ENCODE peak calls at places on chromosomes 16 and 17, in nine cellular contexts. One of them, this sample, is unnamed.

GRCh38 chr17:74950207-74950606 is 14.5 kb downstream of the OTOP3 start:
- DNase-seq in globus pallidus: no peak
- DNase-seq in AG10803: no peak
- DNase-seq in cerebellar cortex: no peak
- DNase-seq in astrocyte of the hippocampus: no peak
- DNase-seq in AG09309: no peak
- DNase-seq in Right ventricle myocardium superior: no peak
- DNase-seq in RPMI8226: no peak
- DNase-seq in right cardiac atrium: no peak
- DNase-seq in this sample: no peak

GRCh38 chr17:42818379-42818778 is 5.7 kb downstream of the BECN1 start:
- DNase-seq in globus pallidus: no peak
- DNase-seq in AG10803: peak
- DNase-seq in cerebellar cortex: no peak
- DNase-seq in astrocyte of the hippocampus: no peak
- DNase-seq in AG09309: no peak
- DNase-seq in Right ventricle myocardium superior: no peak
- DNase-seq in RPMI8226: no peak
- DNase-seq in right cardiac atrium: no peak
- DNase-seq in this sample: no peak

GRCh38 chr17:77136420-77136767 is 4.4 kb upstream of the SEC14L1 start:
- DNase-seq in globus pallidus: no peak
- DNase-seq in AG10803: no peak
- DNase-seq in cerebellar cortex: no peak
- DNase-seq in astrocyte of the hippocampus: no peak
- DNase-seq in AG09309: no peak
- DNase-seq in Right ventricle myocardium superior: no peak
- DNase-seq in RPMI8226: no peak
- DNase-seq in right cardiac atrium: no peak
- DNase-seq in this sample: no peak

GRCh38 chr16:26987631-26988030 is 79.1 kb upstream of the C16orf82 start:
- DNase-seq in globus pallidus: no peak
- DNase-seq in AG10803: peak
- DNase-seq in cerebellar cortex: no peak
- DNase-seq in astrocyte of the hippocampus: peak
- DNase-seq in AG09309: no peak
- DNase-seq in Right ventricle myocardium superior: no peak
- DNase-seq in RPMI8226: no peak
- DNase-seq in right cardiac atrium: no peak
- DNase-seq in this sample: no peak

GRCh38 chr17:55722742-55723487 is at the start of gene TMEM100:
- DNase-seq in globus pallidus: no peak
- DNase-seq in AG10803: peak
- DNase-seq in cerebellar cortex: no peak
- DNase-seq in astrocyte of the hippocampus: peak
- DNase-seq in AG09309: peak
- DNase-seq in Right ventricle myocardium superior: no peak
- DNase-seq in RPMI8226: no peak
- DNase-seq in right cardiac atrium: no peak
- DNase-seq in this sample: no peak

GRCh38 chr16:11118479-11118878 is 137.5 kb downstream of the SOCS1 start:
- DNase-seq in globus pallidus: no peak
- DNase-seq in AG10803: peak
- DNase-seq in cerebellar cortex: no peak
- DNase-seq in astrocyte of the hippocampus: peak
- DNase-seq in AG09309: no peak
- DNase-seq in Right ventricle myocardium superior: no peak
- DNase-seq in RPMI8226: no peak
- DNase-seq in right cardiac atrium: no peak
- DNase-seq in this sample: no peak

GRCh38 chr16:85393674-85394510 is 219.2 kb upstream of the GSE1 start:
- DNase-seq in globus pallidus: no peak
- DNase-seq in AG10803: peak
- DNase-seq in cerebellar cortex: no peak
- DNase-seq in astrocyte of the hippocampus: peak
- DNase-seq in AG09309: no peak
- DNase-seq in Right ventricle myocardium superior: peak
- DNase-seq in RPMI8226: peak
- DNase-seq in right cardiac atrium: peak
- DNase-seq in this sample: no peak

GRCh38 chr17:73284339-73284738 is 22.7 kb upstream of the CPSF4L start:
- DNase-seq in globus pallidus: no peak
- DNase-seq in AG10803: no peak
- DNase-seq in cerebellar cortex: no peak
- DNase-seq in astrocyte of the hippocampus: no peak
- DNase-seq in AG09309: no peak
- DNase-seq in Right ventricle myocardium superior: no peak
- DNase-seq in RPMI8226: no peak
- DNase-seq in right cardiac atrium: no peak
- DNase-seq in this sample: no peak

GRCh38 chr16:65044861-65045260 is 77.0 kb downstream of the CDH11 start:
- DNase-seq in globus pallidus: no peak
- DNase-seq in AG10803: peak
- DNase-seq in cerebellar cortex: no peak
- DNase-seq in astrocyte of the hippocampus: peak
- DNase-seq in AG09309: peak
- DNase-seq in Right ventricle myocardium superior: no peak
- DNase-seq in RPMI8226: no peak
- DNase-seq in right cardiac atrium: no peak
- DNase-seq in this sample: no peak

GRCh38 chr17:28514571-28515002 is 8.4 kb downstream of the FOXN1 start:
- DNase-seq in globus pallidus: no peak
- DNase-seq in AG10803: no peak
- DNase-seq in cerebellar cortex: no peak
- DNase-seq in astrocyte of the hippocampus: no peak
- DNase-seq in AG09309: no peak
- DNase-seq in Right ventricle myocardium superior: no peak
- DNase-seq in RPMI8226: no peak
- DNase-seq in right cardiac atrium: peak
- DNase-seq in this sample: no peak

GRCh38 chr16:77290451-77291110 is 91.4 kb downstream of the SYCE1L start:
- DNase-seq in globus pallidus: no peak
- DNase-seq in AG10803: peak
- DNase-seq in cerebellar cortex: no peak
- DNase-seq in astrocyte of the hippocampus: peak
- DNase-seq in AG09309: no peak
- DNase-seq in Right ventricle myocardium superior: no peak
- DNase-seq in RPMI8226: no peak
- DNase-seq in right cardiac atrium: no peak
- DNase-seq in this sample: no peak

GRCh38 chr16:19829844-19830703 is 54.6 kb downstream of the GPRC5B start:
- DNase-seq in globus pallidus: no peak
- DNase-seq in AG10803: no peak
- DNase-seq in cerebellar cortex: peak
- DNase-seq in astrocyte of the hippocampus: no peak
- DNase-seq in AG09309: no peak
- DNase-seq in Right ventricle myocardium superior: no peak
- DNase-seq in RPMI8226: no peak
- DNase-seq in right cardiac atrium: no peak
- DNase-seq in this sample: no peak

GRCh38 chr17:15247891-15248529 is 17.1 kb downstream of the PMP22 start:
- DNase-seq in globus pallidus: no peak
- DNase-seq in AG10803: peak
- DNase-seq in cerebellar cortex: peak
- DNase-seq in astrocyte of the hippocampus: peak
- DNase-seq in AG09309: no peak
- DNase-seq in Right ventricle myocardium superior: no peak
- DNase-seq in RPMI8226: no peak
- DNase-seq in right cardiac atrium: no peak
- DNase-seq in this sample: no peak

GRCh38 chr17:2797632-2798031 is 1.4 kb downstream of the RAP1GAP2 start:
- DNase-seq in globus pallidus: no peak
- DNase-seq in AG10803: no peak
- DNase-seq in cerebellar cortex: peak
- DNase-seq in astrocyte of the hippocampus: no peak
- DNase-seq in AG09309: no peak
- DNase-seq in Right ventricle myocardium superior: no peak
- DNase-seq in RPMI8226: no peak
- DNase-seq in right cardiac atrium: peak
- DNase-seq in this sample: no peak

GRCh38 chr16:1950047-1950446 is 4.4 kb downstream of the RPL3L start:
- DNase-seq in globus pallidus: no peak
- DNase-seq in AG10803: no peak
- DNase-seq in cerebellar cortex: no peak
- DNase-seq in astrocyte of the hippocampus: no peak
- DNase-seq in AG09309: no peak
- DNase-seq in Right ventricle myocardium superior: peak
- DNase-seq in RPMI8226: no peak
- DNase-seq in right cardiac atrium: peak
- DNase-seq in this sample: no peak

GRCh38 chr17:11511696-11512095 is 86.6 kb upstream of the DNAH9 start:
- DNase-seq in globus pallidus: no peak
- DNase-seq in AG10803: no peak
- DNase-seq in cerebellar cortex: no peak
- DNase-seq in astrocyte of the hippocampus: no peak
- DNase-seq in AG09309: no peak
- DNase-seq in Right ventricle myocardium superior: no peak
- DNase-seq in RPMI8226: no peak
- DNase-seq in right cardiac atrium: no peak
- DNase-seq in this sample: no peak

GRCh38 chr16:31032736-31033708 is at the start of gene STX4:
- DNase-seq in globus pallidus: peak
- DNase-seq in AG10803: peak
- DNase-seq in cerebellar cortex: peak
- DNase-seq in astrocyte of the hippocampus: peak
- DNase-seq in AG09309: peak
- DNase-seq in Right ventricle myocardium superior: peak
- DNase-seq in RPMI8226: peak
- DNase-seq in right cardiac atrium: peak
- DNase-seq in this sample: peak

GRCh38 chr16:57512296-57513001 is 23.9 kb downstream of the CCDC102A start:
- DNase-seq in globus pallidus: no peak
- DNase-seq in AG10803: no peak
- DNase-seq in cerebellar cortex: no peak
- DNase-seq in astrocyte of the hippocampus: no peak
- DNase-seq in AG09309: no peak
- DNase-seq in Right ventricle myocardium superior: peak
- DNase-seq in RPMI8226: no peak
- DNase-seq in right cardiac atrium: peak
- DNase-seq in this sample: no peak

GRCh38 chr17:78378225-78379133 is at the start of gene PGS1:
- DNase-seq in globus pallidus: peak
- DNase-seq in AG10803: peak
- DNase-seq in cerebellar cortex: peak
- DNase-seq in astrocyte of the hippocampus: peak
- DNase-seq in AG09309: no peak
- DNase-seq in Right ventricle myocardium superior: peak
- DNase-seq in RPMI8226: peak
- DNase-seq in right cardiac atrium: peak
- DNase-seq in this sample: peak

GRCh38 chr17:79664925-79665738 is 54.3 kb upstream of the RBFOX3 start:
- DNase-seq in globus pallidus: peak
- DNase-seq in AG10803: peak
- DNase-seq in cerebellar cortex: peak
- DNase-seq in astrocyte of the hippocampus: peak
- DNase-seq in AG09309: no peak
- DNase-seq in Right ventricle myocardium superior: peak
- DNase-seq in RPMI8226: peak
- DNase-seq in right cardiac atrium: peak
- DNase-seq in this sample: no peak

GRCh38 chr17:50495918-50496317 is 12.3 kb upstream of the MYCBPAP start:
- DNase-seq in globus pallidus: no peak
- DNase-seq in AG10803: peak
- DNase-seq in cerebellar cortex: no peak
- DNase-seq in astrocyte of the hippocampus: peak
- DNase-seq in AG09309: no peak
- DNase-seq in Right ventricle myocardium superior: no peak
- DNase-seq in RPMI8226: no peak
- DNase-seq in right cardiac atrium: no peak
- DNase-seq in this sample: no peak

GRCh38 chr17:3710951-3711383 is 12.7 kb upstream of the HASPIN start:
- DNase-seq in globus pallidus: no peak
- DNase-seq in AG10803: peak
- DNase-seq in cerebellar cortex: no peak
- DNase-seq in astrocyte of the hippocampus: peak
- DNase-seq in AG09309: no peak
- DNase-seq in Right ventricle myocardium superior: no peak
- DNase-seq in RPMI8226: peak
- DNase-seq in right cardiac atrium: no peak
- DNase-seq in this sample: no peak

GRCh38 chr16:78129349-78129748 is 29.9 kb downstream of the WWOX start:
- DNase-seq in globus pallidus: no peak
- DNase-seq in AG10803: no peak
- DNase-seq in cerebellar cortex: no peak
- DNase-seq in astrocyte of the hippocampus: no peak
- DNase-seq in AG09309: no peak
- DNase-seq in Right ventricle myocardium superior: no peak
- DNase-seq in RPMI8226: no peak
- DNase-seq in right cardiac atrium: no peak
- DNase-seq in this sample: no peak

GRCh38 chr16:83438326-83438725 is 369.5 kb upstream of the HSBP1 start:
- DNase-seq in globus pallidus: no peak
- DNase-seq in AG10803: no peak
- DNase-seq in cerebellar cortex: no peak
- DNase-seq in astrocyte of the hippocampus: no peak
- DNase-seq in AG09309: no peak
- DNase-seq in Right ventricle myocardium superior: no peak
- DNase-seq in RPMI8226: no peak
- DNase-seq in right cardiac atrium: no peak
- DNase-seq in this sample: no peak

GRCh38 chr16:31052131-31052530 is 18.8 kb downstream of the STX4 start:
- DNase-seq in globus pallidus: no peak
- DNase-seq in AG10803: peak
- DNase-seq in cerebellar cortex: no peak
- DNase-seq in astrocyte of the hippocampus: peak
- DNase-seq in AG09309: peak
- DNase-seq in Right ventricle myocardium superior: no peak
- DNase-seq in RPMI8226: no peak
- DNase-seq in right cardiac atrium: no peak
- DNase-seq in this sample: no peak

GRCh38 chr17:65022751-65023421 is 33.7 kb downstream of the GNA13 start:
- DNase-seq in globus pallidus: no peak
- DNase-seq in AG10803: peak
- DNase-seq in cerebellar cortex: peak
- DNase-seq in astrocyte of the hippocampus: peak
- DNase-seq in AG09309: peak
- DNase-seq in Right ventricle myocardium superior: no peak
- DNase-seq in RPMI8226: no peak
- DNase-seq in right cardiac atrium: no peak
- DNase-seq in this sample: no peak

GRCh38 chr17:5557485-5557884 is 26.8 kb downstream of the NLRP1 start:
- DNase-seq in globus pallidus: peak
- DNase-seq in AG10803: peak
- DNase-seq in cerebellar cortex: no peak
- DNase-seq in astrocyte of the hippocampus: peak
- DNase-seq in AG09309: peak
- DNase-seq in Right ventricle myocardium superior: no peak
- DNase-seq in RPMI8226: no peak
- DNase-seq in right cardiac atrium: no peak
- DNase-seq in this sample: no peak

GRCh38 chr17:17354560-17355357 is 51.6 kb downstream of the NT5M start:
- DNase-seq in globus pallidus: peak
- DNase-seq in AG10803: peak
- DNase-seq in cerebellar cortex: peak
- DNase-seq in astrocyte of the hippocampus: peak
- DNase-seq in AG09309: no peak
- DNase-seq in Right ventricle myocardium superior: peak
- DNase-seq in RPMI8226: peak
- DNase-seq in right cardiac atrium: peak
- DNase-seq in this sample: peak

GRCh38 chr17:72634621-72635020 is 457.9 kb downstream of the SLC39A11 start:
- DNase-seq in globus pallidus: no peak
- DNase-seq in AG10803: no peak
- DNase-seq in cerebellar cortex: no peak
- DNase-seq in astrocyte of the hippocampus: no peak
- DNase-seq in AG09309: no peak
- DNase-seq in Right ventricle myocardium superior: no peak
- DNase-seq in RPMI8226: peak
- DNase-seq in right cardiac atrium: no peak
- DNase-seq in this sample: no peak

GRCh38 chr17:82013772-82014321 is 8.8 kb downstream of the CENPX start:
- DNase-seq in globus pallidus: no peak
- DNase-seq in AG10803: no peak
- DNase-seq in cerebellar cortex: no peak
- DNase-seq in astrocyte of the hippocampus: no peak
- DNase-seq in AG09309: no peak
- DNase-seq in Right ventricle myocardium superior: peak
- DNase-seq in RPMI8226: no peak
- DNase-seq in right cardiac atrium: no peak
- DNase-seq in this sample: no peak

GRCh38 chr17:21459536-21459935 is 83.4 kb downstream of the KCNJ12 start:
- DNase-seq in globus pallidus: no peak
- DNase-seq in AG10803: no peak
- DNase-seq in cerebellar cortex: no peak
- DNase-seq in astrocyte of the hippocampus: no peak
- DNase-seq in AG09309: no peak
- DNase-seq in Right ventricle myocardium superior: no peak
- DNase-seq in RPMI8226: no peak
- DNase-seq in right cardiac atrium: no peak
- DNase-seq in this sample: no peak

This sample was measured in midbrain.